ENCODE peak calls at places on chromosomes 3 and 15, in five cellular contexts. One of them, this sample, is unnamed.

GRCh38 chr3:147620906-147621305 is 211.7 kb downstream of the ZIC1 start:
- DNase-seq in aorta: no peak
- DNase-seq in dorsolateral prefrontal cortex: no peak
- DNase-seq in IMR-90: no peak
- DNase-seq in effector memory CD4-positive, alpha-beta T cell: no peak
- DNase-seq in this sample: no peak

GRCh38 chr3:119690043-119690656 is 12.7 kb upstream of the CFAP91 start:
- DNase-seq in aorta: no peak
- DNase-seq in dorsolateral prefrontal cortex: no peak
- DNase-seq in effector memory CD4-positive, alpha-beta T cell: no peak
- DNase-seq in IMR-90: peak
- DNase-seq in this sample: peak

GRCh38 chr15:90594297-90594696 is 64.6 kb downstream of the CRTC3 start:
- DNase-seq in aorta: peak
- DNase-seq in IMR-90: no peak
- DNase-seq in dorsolateral prefrontal cortex: peak
- DNase-seq in effector memory CD4-positive, alpha-beta T cell: peak
- DNase-seq in this sample: no peak

GRCh38 chr3:142947799-142948575 is 15.5 kb downstream of the PAQR9 start:
- DNase-seq in IMR-90: peak
- DNase-seq in effector memory CD4-positive, alpha-beta T cell: no peak
- DNase-seq in aorta: no peak
- DNase-seq in dorsolateral prefrontal cortex: no peak
- DNase-seq in this sample: no peak

GRCh38 chr3:99579246-99579645 is 59.1 kb upstream of the COL8A1 start:
- DNase-seq in dorsolateral prefrontal cortex: no peak
- DNase-seq in aorta: no peak
- DNase-seq in IMR-90: peak
- DNase-seq in effector memory CD4-positive, alpha-beta T cell: no peak
- DNase-seq in this sample: peak

GRCh38 chr3:186225603-186226002 is 116.7 kb upstream of the ETV5 start:
- DNase-seq in dorsolateral prefrontal cortex: no peak
- DNase-seq in aorta: no peak
- DNase-seq in IMR-90: no peak
- DNase-seq in effector memory CD4-positive, alpha-beta T cell: no peak
- DNase-seq in this sample: no peak

GRCh38 chr3:83813176-83813575 is 1145.6 kb upstream of the CADM2 start:
- DNase-seq in dorsolateral prefrontal cortex: no peak
- DNase-seq in aorta: no peak
- DNase-seq in effector memory CD4-positive, alpha-beta T cell: no peak
- DNase-seq in IMR-90: no peak
- DNase-seq in this sample: no peak

GRCh38 chr15:31088672-31089360 is 12.7 kb downstream of the TRPM1 start:
- DNase-seq in IMR-90: no peak
- DNase-seq in dorsolateral prefrontal cortex: no peak
- DNase-seq in effector memory CD4-positive, alpha-beta T cell: no peak
- DNase-seq in aorta: no peak
- DNase-seq in this sample: no peak

GRCh38 chr15:47188766-47189507 is 528.4 kb upstream of the SEMA6D start:
- DNase-seq in aorta: no peak
- DNase-seq in IMR-90: no peak
- DNase-seq in effector memory CD4-positive, alpha-beta T cell: no peak
- DNase-seq in dorsolateral prefrontal cortex: no peak
- DNase-seq in this sample: no peak

GRCh38 chr3:54954516-54954915 is 26.7 kb upstream of the LRTM1 start:
- DNase-seq in aorta: no peak
- DNase-seq in dorsolateral prefrontal cortex: no peak
- DNase-seq in IMR-90: no peak
- DNase-seq in effector memory CD4-positive, alpha-beta T cell: no peak
- DNase-seq in this sample: no peak
- H3K27ac ChIP-seq in aorta: no peak
- H3K27ac ChIP-seq in dorsolateral prefrontal cortex: no peak
- H3K27ac ChIP-seq in IMR-90: peak
- H3K27ac ChIP-seq in effector memory CD4-positive, alpha-beta T cell: no peak
- H3K27ac ChIP-seq in this sample: peak

GRCh38 chr3:146468234-146468931 is 978 bp downstream of the PLSCR2 start:
- DNase-seq in effector memory CD4-positive, alpha-beta T cell: no peak
- DNase-seq in aorta: peak
- DNase-seq in dorsolateral prefrontal cortex: no peak
- DNase-seq in IMR-90: peak
- DNase-seq in this sample: no peak
- H3K27ac ChIP-seq in effector memory CD4-positive, alpha-beta T cell: no peak
- H3K27ac ChIP-seq in aorta: no peak
- H3K27ac ChIP-seq in dorsolateral prefrontal cortex: no peak
- H3K27ac ChIP-seq in IMR-90: no peak
- H3K27ac ChIP-seq in this sample: no peak

GRCh38 chr3:4514321-4514720 is 21.2 kb downstream of the ITPR1 start:
- DNase-seq in effector memory CD4-positive, alpha-beta T cell: no peak
- DNase-seq in aorta: no peak
- DNase-seq in IMR-90: no peak
- DNase-seq in dorsolateral prefrontal cortex: no peak
- DNase-seq in this sample: no peak

GRCh38 chr3:4520013-4520881 is 27.1 kb downstream of the ITPR1 start:
- DNase-seq in aorta: no peak
- DNase-seq in effector memory CD4-positive, alpha-beta T cell: no peak
- DNase-seq in IMR-90: no peak
- DNase-seq in dorsolateral prefrontal cortex: no peak
- DNase-seq in this sample: no peak

GRCh38 chr3:4515896-4516295 is 22.7 kb downstream of the ITPR1 start:
- DNase-seq in effector memory CD4-positive, alpha-beta T cell: no peak
- DNase-seq in dorsolateral prefrontal cortex: no peak
- DNase-seq in IMR-90: no peak
- DNase-seq in aorta: no peak
- DNase-seq in this sample: no peak

GRCh38 chr3:4517643-4518042 is 24.5 kb downstream of the ITPR1 start:
- DNase-seq in dorsolateral prefrontal cortex: no peak
- DNase-seq in effector memory CD4-positive, alpha-beta T cell: no peak
- DNase-seq in IMR-90: no peak
- DNase-seq in aorta: no peak
- DNase-seq in this sample: no peak

GRCh38 chr3:4517095-4517494 is 23.9 kb downstream of the ITPR1 start:
- DNase-seq in effector memory CD4-positive, alpha-beta T cell: no peak
- DNase-seq in IMR-90: no peak
- DNase-seq in dorsolateral prefrontal cortex: no peak
- DNase-seq in aorta: no peak
- DNase-seq in this sample: no peak
- H3K27ac ChIP-seq in effector memory CD4-positive, alpha-beta T cell: no peak
- H3K27ac ChIP-seq in IMR-90: no peak
- H3K27ac ChIP-seq in dorsolateral prefrontal cortex: no peak
- H3K27ac ChIP-seq in aorta: no peak
- H3K27ac ChIP-seq in this sample: no peak

GRCh38 chr15:101001056-101001455 is 81.9 kb downstream of the LRRK1 start:
- DNase-seq in effector memory CD4-positive, alpha-beta T cell: no peak
- DNase-seq in dorsolateral prefrontal cortex: no peak
- DNase-seq in aorta: no peak
- DNase-seq in IMR-90: no peak
- DNase-seq in this sample: no peak

GRCh38 chr15:101000271-101000681 is 81.1 kb downstream of the LRRK1 start:
- DNase-seq in dorsolateral prefrontal cortex: no peak
- DNase-seq in aorta: no peak
- DNase-seq in IMR-90: peak
- DNase-seq in effector memory CD4-positive, alpha-beta T cell: no peak
- DNase-seq in this sample: no peak

GRCh38 chr15:100998630-100999029 is 79.5 kb downstream of the LRRK1 start:
- DNase-seq in IMR-90: no peak
- DNase-seq in effector memory CD4-positive, alpha-beta T cell: no peak
- DNase-seq in dorsolateral prefrontal cortex: no peak
- DNase-seq in aorta: no peak
- DNase-seq in this sample: no peak

GRCh38 chr15:100997442-100997841 is 78.3 kb downstream of the LRRK1 start:
- DNase-seq in IMR-90: peak
- DNase-seq in dorsolateral prefrontal cortex: no peak
- DNase-seq in effector memory CD4-positive, alpha-beta T cell: no peak
- DNase-seq in aorta: no peak
- DNase-seq in this sample: no peak

GRCh38 chr15:100999369-100999768 is 80.2 kb downstream of the LRRK1 start:
- DNase-seq in effector memory CD4-positive, alpha-beta T cell: no peak
- DNase-seq in IMR-90: peak
- DNase-seq in dorsolateral prefrontal cortex: no peak
- DNase-seq in aorta: no peak
- DNase-seq in this sample: no peak
- H3K27ac ChIP-seq in effector memory CD4-positive, alpha-beta T cell: no peak
- H3K27ac ChIP-seq in IMR-90: no peak
- H3K27ac ChIP-seq in dorsolateral prefrontal cortex: no peak
- H3K27ac ChIP-seq in aorta: no peak
- H3K27ac ChIP-seq in this sample: no peak

DNA sequence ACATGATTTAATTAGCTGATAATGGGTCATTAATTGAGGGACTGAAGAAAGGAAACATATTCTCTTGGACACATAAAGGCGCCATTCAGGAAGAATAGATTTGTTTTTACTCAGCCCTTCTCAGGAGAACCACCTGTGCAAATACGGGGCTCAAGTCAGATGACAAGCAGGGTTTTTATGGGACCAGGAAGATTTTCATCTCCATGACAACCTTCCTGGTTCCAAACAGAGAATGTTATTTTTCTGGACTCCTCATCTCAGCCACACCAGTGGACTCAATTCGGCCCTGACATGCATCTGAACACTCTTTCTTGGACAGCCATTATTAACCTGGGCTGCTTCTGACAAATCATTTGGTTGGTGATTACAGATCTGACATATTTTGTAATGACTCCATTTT is 120.5 kb downstream of the PDZRN3 start:
- DNase-seq in dorsolateral prefrontal cortex: no peak
- DNase-seq in IMR-90: no peak
- DNase-seq in aorta: no peak
- DNase-seq in effector memory CD4-positive, alpha-beta T cell: no peak
- DNase-seq in this sample: no peak
- H3K27ac ChIP-seq in dorsolateral prefrontal cortex: no peak
- H3K27ac ChIP-seq in IMR-90: peak
- H3K27ac ChIP-seq in aorta: no peak
- H3K27ac ChIP-seq in effector memory CD4-positive, alpha-beta T cell: no peak
- H3K27ac ChIP-seq in this sample: no peak

DNA sequence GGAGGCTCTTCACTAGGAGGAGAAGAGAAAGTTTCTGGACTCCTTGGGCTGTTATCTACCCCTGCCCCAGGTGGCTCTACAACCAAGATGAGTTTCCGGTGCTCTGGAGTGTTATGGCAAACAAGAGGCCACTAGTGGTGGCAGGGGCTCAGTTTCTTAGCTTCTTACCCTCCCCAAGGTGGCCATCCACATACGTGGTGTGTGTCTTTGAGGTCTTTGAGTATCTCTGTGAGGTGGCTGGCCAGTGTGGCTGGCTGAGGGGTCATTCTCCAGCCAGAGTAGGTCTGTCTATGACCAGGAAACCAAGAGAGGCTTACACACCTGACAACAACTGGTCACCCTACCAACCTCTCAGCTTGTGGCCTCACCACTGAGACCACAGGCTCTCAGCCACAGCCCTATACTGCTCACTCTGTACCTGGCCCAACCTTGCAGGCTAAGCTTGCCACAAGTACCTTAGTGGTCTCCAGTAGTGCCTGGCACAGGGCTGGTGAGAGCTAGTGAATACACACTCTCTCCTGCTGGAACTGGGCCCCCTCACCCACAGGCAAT is 5.0 kb downstream of the HEMK1 start:
- DNase-seq in effector memory CD4-positive, alpha-beta T cell: no peak
- DNase-seq in aorta: no peak
- DNase-seq in IMR-90: no peak
- DNase-seq in dorsolateral prefrontal cortex: no peak
- DNase-seq in this sample: no peak
- H3K27ac ChIP-seq in effector memory CD4-positive, alpha-beta T cell: peak
- H3K27ac ChIP-seq in aorta: no peak
- H3K27ac ChIP-seq in IMR-90: no peak
- H3K27ac ChIP-seq in dorsolateral prefrontal cortex: no peak
- H3K27ac ChIP-seq in this sample: no peak

GRCh38 chr3:195010551-195011100 is 260.3 kb downstream of the XXYLT1 start:
- DNase-seq in effector memory CD4-positive, alpha-beta T cell: no peak
- DNase-seq in dorsolateral prefrontal cortex: no peak
- DNase-seq in IMR-90: no peak
- DNase-seq in aorta: no peak
- DNase-seq in this sample: no peak

GRCh38 chr3:195007794-195008193 is 263.2 kb downstream of the XXYLT1 start:
- DNase-seq in effector memory CD4-positive, alpha-beta T cell: no peak
- DNase-seq in dorsolateral prefrontal cortex: peak
- DNase-seq in aorta: no peak
- DNase-seq in IMR-90: no peak
- DNase-seq in this sample: no peak

GRCh38 chr3:195008816-195009215 is 262.1 kb downstream of the XXYLT1 start:
- DNase-seq in dorsolateral prefrontal cortex: no peak
- DNase-seq in IMR-90: no peak
- DNase-seq in aorta: no peak
- DNase-seq in effector memory CD4-positive, alpha-beta T cell: no peak
- DNase-seq in this sample: no peak

GRCh38 chr3:195011231-195011834 is 259.6 kb downstream of the XXYLT1 start:
- DNase-seq in aorta: no peak
- DNase-seq in IMR-90: no peak
- DNase-seq in effector memory CD4-positive, alpha-beta T cell: no peak
- DNase-seq in dorsolateral prefrontal cortex: no peak
- DNase-seq in this sample: no peak

GRCh38 chr3:195009607-195010006 is 261.4 kb downstream of the XXYLT1 start:
- DNase-seq in aorta: no peak
- DNase-seq in IMR-90: no peak
- DNase-seq in effector memory CD4-positive, alpha-beta T cell: no peak
- DNase-seq in dorsolateral prefrontal cortex: no peak
- DNase-seq in this sample: no peak
- H3K27ac ChIP-seq in aorta: no peak
- H3K27ac ChIP-seq in IMR-90: no peak
- H3K27ac ChIP-seq in effector memory CD4-positive, alpha-beta T cell: no peak
- H3K27ac ChIP-seq in dorsolateral prefrontal cortex: no peak
- H3K27ac ChIP-seq in this sample: no peak

DNA sequence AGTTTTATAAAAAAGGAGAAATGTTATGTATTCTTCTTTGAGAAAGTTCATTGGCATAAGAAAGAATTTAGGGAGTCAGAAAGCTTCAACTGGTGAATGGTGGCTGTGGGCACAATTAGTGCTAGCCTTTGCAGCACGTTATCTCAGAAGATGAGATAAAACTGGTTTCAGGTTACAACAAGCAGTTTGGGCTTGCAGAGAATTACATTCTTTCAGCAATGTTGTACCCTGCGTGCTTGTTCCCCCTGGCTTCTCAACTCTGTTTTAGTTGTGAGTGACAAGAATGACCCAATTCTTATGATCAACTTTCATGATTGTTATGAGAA is 31.6 kb upstream of the ACP3 start:
- DNase-seq in dorsolateral prefrontal cortex: no peak
- DNase-seq in aorta: no peak
- DNase-seq in effector memory CD4-positive, alpha-beta T cell: no peak
- DNase-seq in IMR-90: no peak
- DNase-seq in this sample: no peak
- H3K27ac ChIP-seq in dorsolateral prefrontal cortex: no peak
- H3K27ac ChIP-seq in aorta: no peak
- H3K27ac ChIP-seq in effector memory CD4-positive, alpha-beta T cell: no peak
- H3K27ac ChIP-seq in IMR-90: no peak
- H3K27ac ChIP-seq in this sample: no peak

DNA sequence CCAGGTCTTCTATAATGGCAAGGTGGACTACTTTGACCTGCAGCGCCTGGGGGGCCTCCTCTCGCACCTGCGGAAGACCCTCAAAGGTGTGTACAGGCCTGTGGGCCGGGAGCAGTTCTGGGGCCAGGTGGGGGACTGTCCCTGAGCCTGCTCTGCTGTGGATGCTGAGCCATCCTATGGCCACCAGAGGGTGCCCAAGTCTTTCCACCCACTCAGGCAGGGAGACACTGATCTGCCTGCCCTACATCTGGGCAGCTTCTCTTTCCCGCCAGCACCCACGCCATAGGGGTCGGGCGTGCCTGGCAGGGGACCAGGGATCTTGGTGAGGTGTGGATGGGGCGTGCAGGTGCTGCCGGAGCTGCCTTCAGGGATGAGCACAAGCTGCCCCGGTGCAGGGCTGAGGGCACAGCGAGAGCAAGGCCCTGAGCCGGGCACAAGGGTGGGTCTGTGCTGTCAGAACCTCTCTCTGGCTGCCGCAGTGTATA is 14.1 kb downstream of the RNF123 start:
- DNase-seq in aorta: peak
- DNase-seq in effector memory CD4-positive, alpha-beta T cell: peak
- DNase-seq in IMR-90: peak
- DNase-seq in dorsolateral prefrontal cortex: peak
- DNase-seq in this sample: peak
- H3K27ac ChIP-seq in aorta: no peak
- H3K27ac ChIP-seq in effector memory CD4-positive, alpha-beta T cell: no peak
- H3K27ac ChIP-seq in IMR-90: no peak
- H3K27ac ChIP-seq in dorsolateral prefrontal cortex: peak
- H3K27ac ChIP-seq in this sample: no peak

This sample was measured in mesenchymal stem cell.